ENCODE peak calls at places on chromosomes 16 and 17, in ten cellular contexts. Y, H, M, T, B, L, O, G, Z and V are unnamed samples.

GRCh38 chr17:17970699-17971430 is 1.3 kb downstream of the TOM1L2 start:
- DNase-seq in Y (no peak), H (no peak), M (no peak), T (no peak), B (no peak), L (no peak), O (no peak), G (no peak), Z (no peak), V (no peak)

GRCh38 chr17:62688398-62689140 is 61.1 kb downstream of the MRC2 start:
- DNase-seq in Y (no peak), H (no peak), M (peak; percentile 33), T (no peak), B (no peak), L (no peak), O (no peak), G (no peak), Z (no peak), V (no peak)

GRCh38 chr16:13453938-13454553 is 465.9 kb upstream of the ERCC4 start:
- DNase-seq in Y (no peak), H (peak; percentile 14), M (peak; percentile 47), T (peak; percentile 33), B (no peak), L (no peak), O (no peak), G (peak; percentile 38), Z (no peak), V (no peak)

GRCh38 chr16:87541882-87542234 is 49.0 kb upstream of the ZCCHC14 start:
- DNase-seq in Y (no peak), H (no peak), M (no peak), T (no peak), B (no peak), L (no peak), O (no peak), G (no peak), Z (no peak), V (no peak)

GRCh38 chr17:3818786-3819185 is 17.8 kb upstream of the ITGAE start:
- DNase-seq in Y (no peak), H (no peak), M (no peak), T (no peak), B (no peak), L (no peak), O (no peak), G (peak; percentile 29), Z (no peak), V (no peak)

GRCh38 chr17:41013606-41014005 is 4.7 kb upstream of the KRTAP3-1 start:
- DNase-seq in Y (no peak), H (no peak), M (no peak), T (no peak), B (no peak), L (no peak), O (no peak), G (no peak), Z (no peak), V (no peak)

GRCh38 chr16:47258874-47259461 is 115.2 kb upstream of the NETO2 start:
- DNase-seq in Y (no peak), H (peak; percentile 45), M (no peak), T (no peak), B (peak; percentile 9), L (no peak), O (no peak), G (peak; percentile 38), Z (no peak), V (no peak)

GRCh38 chr17:78423961-78424747 is 45.7 kb downstream of the PGS1 start:
- DNase-seq in Y (no peak), H (no peak), M (no peak), T (no peak), B (no peak), L (no peak), O (no peak), G (no peak), Z (no peak), V (no peak)

GRCh38 chr17:80847506-80848230 is 144.0 kb upstream of the CHMP6 start:
- DNase-seq in Y (no peak), H (peak; percentile 27), M (peak; percentile 5), T (no peak), B (no peak), L (peak; percentile 73), O (no peak), G (no peak), Z (no peak), V (no peak)

GRCh38 chr17:80844418-80844990 is 147.1 kb upstream of the CHMP6 start:
- DNase-seq in Y (no peak), H (no peak), M (peak; percentile 6), T (no peak), B (no peak), L (peak; percentile 29), O (no peak), G (no peak), Z (no peak), V (no peak)

GRCh38 chr17:80846932-80847331 is 144.7 kb upstream of the CHMP6 start:
- DNase-seq in Y (no peak), H (no peak), M (no peak), T (no peak), B (no peak), L (peak; percentile 30), O (no peak), G (no peak), Z (no peak), V (no peak)

GRCh38 chr17:80845121-80845862 is 146.3 kb upstream of the CHMP6 start:
- DNase-seq in Y (no peak), H (no peak), M (peak; percentile 9), T (no peak), B (no peak), L (peak; percentile 41), O (no peak), G (no peak), Z (no peak), V (no peak)

DNA sequence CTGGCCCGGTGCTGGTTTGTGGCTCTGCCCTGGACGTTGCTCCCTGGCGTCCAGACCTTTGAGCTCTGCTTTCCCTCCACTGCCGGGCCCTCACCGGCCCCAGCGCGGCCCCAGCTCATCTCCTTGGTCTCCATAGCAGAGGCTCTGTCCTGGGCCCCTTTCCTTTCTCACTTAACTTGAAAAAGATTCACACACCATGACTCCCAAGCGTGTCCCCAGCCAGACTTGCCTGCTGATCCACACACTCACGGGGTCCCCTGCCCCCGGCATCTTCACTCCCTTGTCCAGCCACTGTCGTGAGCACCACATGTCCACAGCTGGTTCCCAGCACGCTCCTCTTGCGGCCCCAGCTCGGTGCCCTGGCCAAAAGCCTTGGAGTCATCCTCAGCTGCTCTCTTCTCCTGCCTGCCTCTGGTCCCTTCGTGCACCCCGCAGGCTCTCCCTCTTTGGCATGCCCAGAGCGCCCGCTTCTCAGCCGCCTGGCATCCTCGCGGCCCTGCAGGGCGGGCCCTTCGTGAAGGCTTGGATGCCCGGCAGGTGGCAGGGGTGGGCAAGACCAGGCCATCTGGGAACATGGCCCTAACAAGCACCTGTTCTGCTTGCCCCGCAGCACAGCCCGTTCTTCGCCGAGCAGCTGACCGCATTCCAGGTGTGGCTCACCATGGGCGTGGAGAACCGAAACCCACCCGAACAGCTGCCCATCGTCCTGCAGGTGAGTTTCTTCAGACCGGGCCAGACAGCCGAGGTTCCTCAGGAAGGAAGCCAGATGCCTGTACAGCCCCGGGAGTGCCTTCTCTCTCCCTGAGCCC is 145.6 kb upstream of the CHMP6 start:
- DNase-seq in Y (no peak), H (no peak), M (peak; percentile 49), T (no peak), B (no peak), L (peak; percentile 55), O (no peak), G (no peak), Z (no peak), V (peak; percentile 49)
- TF ChIP-seq POLR2A in Y (no peak), H (no peak), M (no peak), T (no peak), B (no peak), L (no peak), O (no peak), G (no peak), Z (no peak), V (no peak)

GRCh38 chr16:19718624-19718965 is 524 bp downstream of the IQCK start:
- DNase-seq in Y (no peak), H (no peak), M (peak; percentile 34), T (no peak), B (no peak), L (no peak), O (peak; percentile 55), G (no peak), Z (no peak), V (no peak)

GRCh38 chr16:19715566-19715965 is 2.5 kb downstream of the KNOP1 start:
- DNase-seq in Y (no peak), H (no peak), M (no peak), T (no peak), B (no peak), L (no peak), O (no peak), G (no peak), Z (no peak), V (no peak)

GRCh38 chr16:19716183-19716582 is 1.8 kb downstream of the KNOP1 start:
- DNase-seq in Y (no peak), H (no peak), M (no peak), T (no peak), B (no peak), L (no peak), O (no peak), G (no peak), Z (no peak), V (no peak)

GRCh38 chr16:19717319-19717718 is 708 bp downstream of the KNOP1 start:
- DNase-seq in Y (no peak), H (peak; percentile 29), M (no peak), T (no peak), B (no peak), L (no peak), O (no peak), G (no peak), Z (no peak), V (no peak)

DNA sequence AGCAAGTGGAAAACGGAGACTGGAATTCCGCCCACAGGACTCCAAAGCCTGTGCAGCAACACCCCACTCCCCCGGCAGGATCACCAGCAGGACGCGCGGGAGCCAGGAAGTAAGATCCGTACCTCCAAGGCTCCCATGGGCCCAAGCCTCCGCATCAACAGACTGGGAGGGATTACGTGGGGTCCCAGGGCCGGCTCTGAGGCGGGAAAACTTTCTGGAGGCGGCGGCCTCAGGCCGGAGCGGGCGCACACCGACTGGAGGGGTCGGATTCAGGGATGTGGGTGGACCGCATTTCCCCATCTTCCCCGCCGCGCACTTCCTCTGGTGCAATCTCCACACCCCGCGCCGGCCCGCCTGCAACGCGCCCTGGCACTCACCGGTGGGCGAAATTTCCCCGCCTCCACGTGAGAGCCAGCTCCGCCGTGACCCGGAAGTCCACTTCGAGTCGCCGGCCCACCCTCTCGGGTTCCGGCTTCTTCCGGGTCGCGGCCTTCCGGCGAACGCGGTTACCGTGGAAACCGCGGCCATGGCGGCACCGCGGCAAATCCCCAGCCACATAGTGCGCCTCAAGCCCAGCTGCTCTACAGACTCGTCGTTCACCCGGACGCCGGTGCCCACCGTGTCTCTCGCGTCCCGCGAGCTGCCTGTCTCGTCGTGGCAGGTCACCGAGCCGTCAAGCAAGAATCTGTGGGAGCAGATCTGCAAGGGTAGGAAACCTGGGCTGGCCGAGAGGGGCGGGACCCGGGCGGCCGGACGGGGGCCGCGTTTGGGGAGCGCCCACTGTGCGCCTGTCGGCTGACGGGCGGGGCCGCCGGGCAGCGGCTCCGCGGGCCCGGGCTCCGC is at the start of the genes IQCK and KNOP1:
- DNase-seq in Y (peak; percentile 89), H (peak; percentile 90), M (peak; percentile 88), T (peak; percentile 92), B (peak; percentile 94), L (peak; percentile 95), O (peak; percentile 94), G (peak; percentile 92), Z (peak; percentile 81), V (peak; percentile 96)
- TF ChIP-seq POLR2A in Y (peak; percentile 51), H (peak; percentile 33), M (peak; percentile 70), T (no peak), B (peak; percentile 78), L (no peak), O (peak; percentile 70), G (peak; percentile 95), Z (peak; percentile 15), V (no peak)

GRCh38 chr17:81995463-81996231 is 18.2 kb downstream of the ASPSCR1 start:
- DNase-seq in Y (no peak), H (no peak), M (no peak), T (no peak), B (no peak), L (no peak), O (no peak), G (peak; percentile 81), Z (no peak), V (no peak)

GRCh38 chr17:81990836-81991683 is 13.6 kb downstream of the ASPSCR1 start:
- DNase-seq in Y (no peak), H (no peak), M (peak; percentile 57), T (no peak), B (no peak), L (no peak), O (no peak), G (no peak), Z (no peak), V (no peak)

GRCh38 chr17:81993726-81994592 is 16.5 kb downstream of the ASPSCR1 start:
- DNase-seq in Y (no peak), H (no peak), M (no peak), T (no peak), B (no peak), L (no peak), O (no peak), G (peak; percentile 85), Z (no peak), V (no peak)

GRCh38 chr17:81994593-81995462 is 17.4 kb downstream of the ASPSCR1 start:
- DNase-seq in Y (no peak), H (no peak), M (no peak), T (peak; percentile 69), B (no peak), L (no peak), O (no peak), G (peak; percentile 97), Z (no peak), V (no peak)

GRCh38 chr17:81991684-81992513 is 14.5 kb downstream of the ASPSCR1 start:
- DNase-seq in Y (no peak), H (peak; percentile 56), M (peak; percentile 86), T (peak; percentile 96), B (peak; percentile 95), L (peak; percentile 89), O (no peak), G (peak; percentile 98), Z (peak; percentile 77), V (peak; percentile 85)
- TF ChIP-seq POLR2A in Y (no peak), H (no peak), M (peak; percentile 27), T (no peak), B (no peak), L (no peak), O (no peak), G (no peak), Z (no peak), V (no peak)

GRCh38 chr16:4766875-4767628 is at the start of gene ZNF500:
- DNase-seq in Y (peak; percentile 97), H (peak; percentile 96), M (peak; percentile 98), T (peak; percentile 99), B (peak; percentile 95), L (peak; percentile 99), O (peak; percentile 99), G (peak; percentile 93), Z (peak; percentile 98), V (peak; percentile 99)
- TF ChIP-seq POLR2A in Y (peak; percentile 58), H (peak; percentile 66), M (peak; percentile 70), T (no peak), B (peak; percentile 59), L (peak; percentile 57), O (no peak), G (peak; percentile 69), Z (no peak), V (no peak)